ENCODE peak calls at places on chromosome 19, in six cellular contexts. B is A549, F is IMR-90, U is K562, A is GM12878, Y is HepG2. D is an unnamed sample.

GRCh38 chr19:16559896-16560295 is 12.3 kb downstream of the SLC35E1 start:
- DNase-seq in B (no peak), F (no peak), U (no peak), A (no peak), Y (no peak), D (no peak)

GRCh38 chr19:29871143-29871542 is 59.4 kb downstream of the CCNE1 start:
- DNase-seq in B (no peak), F (no peak), U (no peak), A (no peak), Y (no peak), D (no peak)

GRCh38 chr19:44111910-44112463 is 1.2 kb upstream of the ZNF225 start:
- DNase-seq in B (no peak), F (peak), U (peak), A (no peak), Y (no peak), D (no peak)

GRCh38 chr19:44808463-44809371 is at the start of gene BCAM:
- DNase-seq in B (peak), F (peak), U (peak), A (no peak), Y (peak), D (peak)

GRCh38 chr19:18023596-18024212 is 15.7 kb downstream of the ARRDC2 start:
- DNase-seq in B (no peak), F (no peak), U (no peak), A (no peak), Y (no peak), D (no peak)

GRCh38 chr19:6417713-6418561 is 6.7 kb downstream of the KHSRP start:
- DNase-seq in B (peak), F (peak), U (no peak), A (no peak), Y (no peak), D (no peak)

GRCh38 chr19:50387176-50387867 is 3.2 kb downstream of the POLD1 start:
- DNase-seq in B (no peak), F (peak), U (no peak), A (no peak), Y (no peak), D (no peak)

GRCh38 chr19:16066611-16067104 is 9.6 kb upstream of the TPM4 start:
- DNase-seq in B (peak), F (peak), U (peak), A (no peak), Y (peak), D (no peak)

DNA sequence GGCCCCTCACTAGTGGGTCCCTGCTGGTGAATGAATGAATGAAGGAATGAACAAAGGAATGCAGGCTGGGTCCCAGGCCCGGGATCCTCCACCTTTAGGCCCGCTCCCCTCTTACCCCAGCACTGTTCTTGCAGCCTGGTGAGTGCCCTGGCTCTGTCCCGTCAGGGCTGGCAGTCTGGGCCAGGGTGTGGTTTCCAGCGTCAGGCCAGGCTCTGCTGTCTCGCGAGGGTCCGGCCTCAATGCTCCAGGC is 317 bp downstream of the LYL1 start:
- DNase-seq in B (no peak), F (no peak), U (no peak), A (no peak), Y (no peak), D (no peak)
- TF ChIP-seq BHLHE40 in B (no peak), F (no peak), U (no peak), A (no peak), Y (no peak), D (no peak)

GRCh38 chr19:49127674-49128544 is 8.6 kb downstream of the PPFIA3 start:
- DNase-seq in B (peak), F (peak), U (peak), A (peak), Y (peak), D (peak)
- TF ChIP-seq BHLHE40 in B (no peak), F (no peak), U (peak), A (no peak), Y (peak), D (no peak)

DNA sequence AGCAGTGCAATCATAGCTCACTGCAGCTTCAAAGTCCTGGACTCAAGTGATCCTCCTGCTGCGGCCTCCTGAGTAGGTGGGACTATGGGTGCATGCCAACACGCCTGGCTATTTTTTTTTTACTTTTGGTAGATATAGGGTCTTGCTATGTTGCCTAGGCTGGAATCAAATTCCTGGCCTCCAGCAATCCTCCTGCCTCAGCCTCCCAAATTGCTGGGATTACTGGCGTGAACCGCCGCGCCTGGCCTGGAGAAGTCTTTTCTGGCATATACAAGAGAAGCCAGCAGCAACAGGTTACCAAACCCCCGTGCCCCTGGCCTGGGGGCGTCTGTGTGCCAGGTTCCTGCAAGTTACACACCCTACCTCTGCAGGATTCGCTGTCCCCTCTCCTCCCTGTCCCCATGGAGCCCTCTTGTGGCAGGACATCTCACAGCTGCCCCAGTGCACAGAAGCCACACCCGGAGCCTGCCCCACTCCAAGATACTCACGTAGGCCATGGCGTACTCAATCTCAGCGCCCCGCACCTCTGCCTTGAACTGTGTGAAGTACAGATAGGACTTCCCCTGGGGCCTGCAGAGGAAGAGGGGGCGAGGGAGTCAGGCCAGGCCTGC is 9.9 kb downstream of the MYDGF start:
- DNase-seq in B (peak), F (no peak), U (peak), A (no peak), Y (peak), D (peak)
- TF ChIP-seq BHLHE40 in B (no peak), F (no peak), U (no peak), A (no peak), Y (no peak), D (no peak)

GRCh38 chr19:4304509-4305252 is at the start of gene FSD1:
- DNase-seq in B (peak), F (peak), U (peak), A (no peak), Y (no peak), D (peak)
- TF ChIP-seq BHLHE40 in B (no peak), F (no peak), U (no peak), A (no peak), Y (no peak), D (no peak)

GRCh38 chr19:12872255-12872654 is 9.0 kb downstream of the DNASE2 start:
- DNase-seq in B (no peak), F (no peak), U (peak), A (no peak), Y (no peak), D (no peak)

GRCh38 chr19:12873891-12874745 is 7.1 kb downstream of the DNASE2 start:
- DNase-seq in B (no peak), F (no peak), U (no peak), A (no peak), Y (no peak), D (no peak)

GRCh38 chr19:12875086-12875485 is 6.2 kb downstream of the DNASE2 start:
- DNase-seq in B (no peak), F (no peak), U (no peak), A (no peak), Y (no peak), D (no peak)

GRCh38 chr19:12871681-12872080 is 9.6 kb downstream of the DNASE2 start:
- DNase-seq in B (no peak), F (no peak), U (no peak), A (no peak), Y (no peak), D (no peak)

DNA sequence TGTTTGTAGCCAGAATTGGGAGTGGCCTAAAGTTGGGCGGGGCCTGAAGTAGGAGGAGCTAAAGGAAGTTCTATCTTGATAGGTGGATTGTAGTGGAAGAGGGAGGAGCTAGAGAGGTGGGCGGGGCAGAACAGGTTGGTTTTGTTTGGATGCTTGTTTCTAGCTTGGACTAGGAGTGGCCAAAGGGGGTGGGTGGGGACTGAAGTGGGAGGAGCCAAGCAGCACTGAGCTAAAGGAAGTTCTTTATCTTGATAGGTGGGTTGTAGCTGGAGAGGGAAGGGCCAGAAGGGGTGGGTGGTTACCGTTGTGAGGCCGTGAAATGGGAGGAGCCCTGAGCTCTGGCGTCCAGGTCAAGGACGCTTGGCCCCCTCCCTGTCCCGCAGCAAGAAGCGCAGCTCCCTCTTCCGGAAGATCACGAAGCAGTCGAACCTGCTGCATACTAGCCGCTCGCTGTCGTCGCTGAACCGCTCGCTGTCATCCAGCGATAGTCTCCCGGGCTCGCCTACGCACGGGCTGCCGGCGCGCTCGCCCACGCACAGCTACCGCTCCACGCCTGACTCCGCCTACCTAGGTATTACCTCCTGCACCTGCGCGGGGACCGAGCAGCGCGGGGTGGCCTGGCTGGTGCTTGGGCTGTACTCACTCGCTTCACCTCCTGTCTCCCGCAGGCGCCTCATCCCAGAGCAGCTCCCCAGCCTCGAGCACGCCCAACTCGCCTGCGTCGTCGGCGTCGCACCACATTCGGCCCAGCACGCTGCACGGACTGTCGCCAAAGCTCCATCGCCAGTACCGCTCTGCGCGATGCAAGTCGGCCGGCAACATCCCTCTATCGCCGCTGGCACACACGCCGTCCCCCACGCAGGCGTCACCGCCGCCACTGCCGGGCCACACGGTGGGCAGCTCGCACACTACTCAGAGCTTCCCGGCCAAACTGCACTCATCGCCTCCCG is 8.0 kb downstream of the DNASE2 start:
- DNase-seq in B (peak), F (peak), U (peak), A (no peak), Y (peak), D (peak)
- TF ChIP-seq BHLHE40 in B (no peak), F (no peak), U (no peak), A (no peak), Y (no peak), D (no peak)

GRCh38 chr19:35902870-35903475 is 644 bp downstream of the HCST start:
- DNase-seq in B (no peak), F (no peak), U (no peak), A (no peak), Y (no peak), D (no peak)

GRCh38 chr19:35901055-35901644 is 810 bp upstream of the NFKBID start:
- DNase-seq in B (no peak), F (peak), U (no peak), A (no peak), Y (no peak), D (no peak)

GRCh38 chr19:35899547-35900214 is 659 bp downstream of the NFKBID start:
- DNase-seq in B (peak), F (peak), U (peak), A (peak), Y (peak), D (peak)

GRCh38 chr19:35903550-35904179 is 1.3 kb downstream of the HCST start:
- DNase-seq in B (peak), F (peak), U (peak), A (peak), Y (peak), D (peak)

GRCh38 chr19:35901854-35902661 is at the start of gene HCST:
- DNase-seq in B (no peak), F (peak), U (no peak), A (no peak), Y (no peak), D (no peak)
- TF ChIP-seq BHLHE40 in B (no peak), F (no peak), U (no peak), A (no peak), Y (no peak), D (no peak)

GRCh38 chr19:7516878-7517277 is 975 bp downstream of the ZNF358 start:
- DNase-seq in B (no peak), F (no peak), U (no peak), A (no peak), Y (no peak), D (no peak)
- TF ChIP-seq BHLHE40 in B (no peak), F (no peak), U (no peak), A (no peak), Y (no peak), D (no peak)

GRCh38 chr19:46737761-46738171 is 8.1 kb upstream of the FKRP start:
- DNase-seq in B (no peak), F (no peak), U (no peak), A (no peak), Y (no peak), D (no peak)

GRCh38 chr19:46739290-46739771 is 6.5 kb upstream of the FKRP start:
- DNase-seq in B (no peak), F (no peak), U (no peak), A (no peak), Y (no peak), D (no peak)

GRCh38 chr19:46737275-46737654 is 8.6 kb upstream of the FKRP start:
- DNase-seq in B (no peak), F (no peak), U (peak), A (no peak), Y (no peak), D (no peak)

GRCh38 chr19:46733693-46734240 is 12.1 kb upstream of the FKRP start:
- DNase-seq in B (no peak), F (no peak), U (no peak), A (no peak), Y (no peak), D (no peak)

GRCh38 chr19:46736544-46737274 is 9.1 kb upstream of the FKRP start:
- DNase-seq in B (no peak), F (no peak), U (peak), A (no peak), Y (no peak), D (no peak)
- TF ChIP-seq BHLHE40 in B (no peak), F (no peak), U (peak), A (no peak), Y (no peak), D (no peak)